ENCODE peak calls at places on chromosomes 2 and 18, in seven cellular contexts. C, G, P, R, U, X and O are unnamed samples.

GRCh38 chr2:41496908-41497307 is 550.9 kb upstream of the PKDCC start:
- DNase-seq in C (no peak), G (no peak), P (no peak), R (no peak), U (no peak), X (no peak), O (no peak)

GRCh38 chr18:33034941-33035340 is 262.1 kb upstream of the KLHL14 start:
- DNase-seq in C (no peak), G (no peak), P (no peak), R (no peak), U (no peak), X (no peak), O (peak)

GRCh38 chr2:205696541-205697441 is 14.5 kb downstream of the NRP2 start:
- DNase-seq in C (no peak), G (peak), P (no peak), R (no peak), U (no peak), X (no peak), O (no peak)

GRCh38 chr2:165609672-165610071 is 140.2 kb downstream of the CSRNP3 start:
- DNase-seq in C (no peak), G (no peak), P (no peak), R (no peak), U (no peak), X (no peak), O (no peak)

GRCh38 chr18:27184115-27185024 is 738 bp downstream of the CHST9 start:
- DNase-seq in C (peak), G (no peak), P (no peak), R (peak), U (no peak), X (peak), O (no peak)

GRCh38 chr18:36366994-36367839 is 69.7 kb downstream of the FHOD3 start:
- DNase-seq in C (no peak), G (no peak), P (no peak), R (no peak), U (no peak), X (no peak), O (no peak)

GRCh38 chr2:2950403-2950952 is 427.1 kb downstream of the EIPR1 start:
- DNase-seq in C (no peak), G (no peak), P (no peak), R (peak), U (no peak), X (no peak), O (no peak)

GRCh38 chr18:76058146-76058545 is 436.9 kb downstream of the ZNF516 start:
- DNase-seq in C (no peak), G (no peak), P (no peak), R (no peak), U (no peak), X (no peak), O (no peak)

GRCh38 chr18:55301196-55301540 is 286.8 kb downstream of the TCF4 start:
- DNase-seq in C (no peak), G (no peak), P (no peak), R (no peak), U (no peak), X (no peak), O (no peak)

GRCh38 chr2:20156826-20157605 is 67.9 kb downstream of the SDC1 start:
- DNase-seq in C (no peak), G (no peak), P (no peak), R (peak), U (no peak), X (no peak), O (no peak)

GRCh38 chr2:241577413-241578122 is 19.0 kb downstream of the BOK start:
- DNase-seq in C (peak), G (no peak), P (no peak), R (no peak), U (no peak), X (peak), O (no peak)

GRCh38 chr2:224934542-224935188 is 107.6 kb downstream of the DOCK10 start:
- DNase-seq in C (peak), G (no peak), P (no peak), R (no peak), U (no peak), X (no peak), O (no peak)